ENCODE peak calls at places on chromosomes 4 and X, in four cellular contexts. Y is HCT116, C is HepG2, R is K562. Z is an unnamed sample. For H3K27me3, the result is how much of the 10 kb centered on the place peaks cover.

GRCh38 chr4:154086247-154086646 is 297.4 kb upstream of the SFRP2 start:
- DNase-seq in C (no peak), R (no peak), Y (no peak), Z (no peak)

GRCh38 chr4:7949759-7950158 is 10.1 kb upstream of the AFAP1 start:
- DNase-seq in C (no peak), Y (no peak), R (no peak), Z (no peak)

GRCh38 chr4:101009471-101009870 is 337.9 kb downstream of the PPP3CA start:
- DNase-seq in C (no peak), Y (no peak), R (no peak), Z (no peak)

GRCh38 chr4:94406668-94407437 is 44.9 kb upstream of the PDLIM5 start:
- DNase-seq in R (peak), C (peak), Y (peak), Z (peak)

GRCh38 chr4:6727943-6728250 is 11.9 kb downstream of the BLOC1S4 start:
- DNase-seq in Y (no peak), R (no peak), C (no peak), Z (no peak)

GRCh38 chr4:65669008-65669971 is 999 bp downstream of the EPHA5 start:
- DNase-seq in C (no peak), R (no peak), Y (no peak), Z (no peak)

GRCh38 chr4:76892001-76892400 is 5.9 kb downstream of the SOWAHB start:
- DNase-seq in Y (no peak), R (no peak), C (no peak), Z (no peak)

GRCh38 chrX:119417842-119418241 is 18.7 kb downstream of the SLC25A43 start:
- DNase-seq in C (peak), Y (no peak), R (peak), Z (no peak)

GRCh38 chr4:94880976-94881375 is 123.2 kb downstream of the BMPR1B start:
- DNase-seq in Y (no peak), C (no peak), R (no peak), Z (no peak)

GRCh38 chr4:148067307-148067916 is 335.5 kb downstream of the ARHGAP10 start:
- DNase-seq in Y (no peak), C (no peak), R (no peak), Z (no peak)

GRCh38 chr4:110275871-110276270 is 77.5 kb upstream of the ELOVL6 start:
- DNase-seq in C (no peak), Y (no peak), R (no peak), Z (no peak)

GRCh38 chrX:114583646-114584433 is at the start of gene HTR2C:
- DNase-seq in Y (no peak), C (no peak), R (no peak), Z (no peak)

GRCh38 chrX:7146026-7146702 is 1.3 kb upstream of the STS start:
- DNase-seq in C (no peak), R (no peak), Y (no peak), Z (no peak)

GRCh38 chr4:85147481-85148076 is 181.1 kb upstream of the WDFY3 start:
- DNase-seq in Y (peak), R (peak), C (peak), Z (peak)

GRCh38 chr4:117400039-117400835 is 314.9 kb upstream of the TRAM1L1 start:
- DNase-seq in C (peak), Y (peak), R (no peak), Z (peak)

GRCh38 chr4:15682790-15683495 is 1.3 kb downstream of the FAM200B start:
- DNase-seq in C (no peak), R (no peak), Y (no peak), Z (no peak)

GRCh38 chrX:40094041-40094899 is 3.5 kb downstream of the BCOR start:
- DNase-seq in Y (no peak), C (no peak), R (peak), Z (no peak)

GRCh38 chr4:171794528-171794927 is 18.7 kb upstream of the GALNTL6 start:
- DNase-seq in Y (no peak), R (no peak), C (no peak), Z (no peak)

GRCh38 chrX:71599965-71600364 is 18.3 kb downstream of the CXCR3 start:
- DNase-seq in C (no peak), Y (no peak), R (no peak), Z (no peak)

GRCh38 chr4:13988347-13989265 is 361.1 kb upstream of the BOD1L1 start:
- DNase-seq in R (no peak), C (no peak), Y (no peak), Z (no peak)

GRCh38 chr4:173014113-173014558 is 154.5 kb upstream of the GALNT7 start:
- DNase-seq in Y (no peak), C (no peak), R (peak), Z (no peak)

GRCh38 chrX:2500681-2501151 is at the start of the genes DHRSX and ZBED1:
- DNase-seq in C (no peak), Y (no peak), R (peak), Z (no peak)

GRCh38 chrX:129932792-129933321 is 26.9 kb downstream of the UTP14A start:
- DNase-seq in Y (no peak), C (no peak), R (peak), Z (no peak)

GRCh38 chr4:98510340-98510739 is 148.1 kb downstream of the TSPAN5 start:
- DNase-seq in Y (no peak), C (no peak), R (no peak), Z (no peak)

GRCh38 chr4:40856836-40857362 is 107.1 kb downstream of the NSUN7 start:
- DNase-seq in R (peak), Y (no peak), C (no peak), Z (no peak)

GRCh38 chrX:63350551-63350950 is 581 bp downstream of the SPIN4 start:
- DNase-seq in R (peak), C (peak), Y (no peak), Z (no peak)

GRCh38 chr4:6087669-6088068 is 69.4 kb upstream of the C4orf50 start:
- DNase-seq in R (peak), Y (peak), C (peak), Z (no peak)

GRCh38 chrX:125742811-125743210 is 423.1 kb downstream of the TEX13C start:
- DNase-seq in Y (no peak), R (no peak), C (no peak), Z (no peak)
- H3K27me3 ChIP-seq in Y (under half), R (under half), C (under half), Z (under half)

DNA sequence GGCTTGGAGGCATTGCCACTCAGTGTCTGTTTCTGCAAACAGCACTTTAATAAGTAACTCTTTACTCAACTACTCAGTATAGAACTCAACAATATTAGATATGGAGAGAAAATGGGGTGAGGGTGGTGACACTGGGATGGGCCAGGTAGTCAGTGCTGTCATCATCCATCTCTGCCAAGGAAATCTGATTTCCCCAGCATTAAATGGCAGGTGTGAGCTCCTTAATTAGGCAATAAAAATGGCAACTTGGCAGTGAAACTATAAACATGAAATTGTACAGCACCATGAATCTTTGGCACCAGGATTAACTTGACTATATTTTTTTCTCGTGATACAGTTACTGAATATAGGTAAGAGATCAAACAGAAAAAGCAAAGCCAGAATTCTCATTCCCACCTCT is 146.2 kb downstream of the GLRA2 start:
- DNase-seq in R (no peak), C (no peak), Y (no peak), Z (no peak)
- TF ChIP-seq TCF7L2 in R (no peak), C (no peak), Y (no peak), Z (no peak)

GRCh38 chrX:110402855-110403230 is 44.2 kb downstream of the RTL9 start:
- DNase-seq in Y (no peak), R (peak), C (no peak), Z (no peak)

GRCh38 chrX:110403436-110403835 is 44.8 kb downstream of the RTL9 start:
- DNase-seq in Y (no peak), R (no peak), C (no peak), Z (no peak)

GRCh38 chrX:110401142-110401541 is 42.5 kb downstream of the RTL9 start:
- DNase-seq in R (peak), C (no peak), Y (no peak), Z (no peak)

GRCh38 chrX:110403839-110404238 is 45.2 kb downstream of the RTL9 start:
- DNase-seq in C (no peak), R (no peak), Y (no peak), Z (no peak)

GRCh38 chrX:110402091-110402854 is 43.6 kb downstream of the RTL9 start:
- DNase-seq in Y (no peak), C (no peak), R (peak), Z (no peak)
- H3K27me3 ChIP-seq in Y (under half), C (under half), R (under half), Z (under half)

DNA sequence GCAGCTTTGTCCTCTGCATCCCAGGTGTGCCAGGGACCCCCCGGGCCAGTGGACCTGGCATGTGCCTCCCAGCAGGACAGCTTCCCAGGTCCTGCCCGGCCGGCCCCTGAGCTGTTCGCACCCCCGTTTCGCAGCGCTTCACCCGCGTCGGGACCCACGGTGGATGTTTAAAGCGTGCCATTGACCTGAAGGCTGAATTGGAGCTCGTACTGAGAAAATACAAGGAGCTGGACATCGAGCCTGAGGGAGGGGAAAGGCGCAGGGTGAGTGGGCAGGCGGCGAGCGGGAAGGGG is 7.9 kb downstream of the UVSSA start:
- DNase-seq in C (no peak), Y (no peak), R (no peak), Z (no peak)
- TF ChIP-seq TCF7L2 in C (no peak), Y (no peak), R (no peak), Z (no peak)

DNA sequence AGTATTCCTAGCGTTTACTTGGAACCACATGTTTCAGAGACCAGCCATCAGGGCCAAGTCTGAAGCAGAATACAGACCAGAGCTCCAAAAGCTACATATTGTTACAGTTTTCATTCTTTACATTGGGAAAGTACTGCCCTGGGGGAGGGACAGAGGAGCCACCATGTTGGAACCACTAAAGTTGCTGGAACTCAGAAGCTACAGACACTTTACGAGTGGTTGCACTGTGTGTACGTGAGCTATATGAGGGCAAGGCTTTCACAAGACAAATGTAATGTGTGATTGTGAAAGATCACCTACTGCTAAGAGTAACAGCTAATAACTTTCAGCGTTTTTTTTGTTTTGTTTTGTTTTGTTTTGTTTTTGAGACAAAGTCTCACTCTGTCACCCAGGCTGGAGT is 11.7 kb downstream of the GPC3 start:
- DNase-seq in R (no peak), C (no peak), Y (no peak), Z (no peak)
- H3K27me3 ChIP-seq in R (under half), C (under half), Y (under half), Z (under half)

DNA sequence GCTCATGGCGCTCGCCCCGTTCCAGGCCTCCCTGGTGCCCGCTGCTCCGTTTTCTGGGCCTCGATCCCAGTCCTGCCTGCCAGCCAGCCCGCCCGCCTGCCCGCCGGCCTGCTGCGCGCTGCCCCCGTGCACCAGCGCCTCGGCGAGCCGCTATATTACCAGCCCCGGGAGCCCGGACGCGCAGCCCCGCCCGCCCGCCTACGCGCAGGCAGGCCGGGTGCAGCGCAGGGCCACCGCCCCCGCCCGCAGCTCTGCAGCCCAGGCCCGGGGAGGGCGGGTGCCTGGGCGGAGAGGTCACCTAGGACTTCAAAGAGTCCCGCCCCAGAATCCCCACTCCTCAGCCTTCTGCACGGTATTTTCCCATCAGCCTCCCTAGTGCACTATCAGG is at the start of gene MAOB:
- DNase-seq in Y (no peak), C (peak), R (peak), Z (no peak)
- TF ChIP-seq TCF7L2 in Y (peak), C (no peak), R (no peak), Z (no peak)

Z was measured in Panc1.